ENCODE peak calls at places on chromosomes 12 and 14, in five cellular contexts. B, W, Y, H and S are unnamed samples.

GRCh38 chr12:30980886-30981662 is 54.5 kb downstream of the TSPAN11 start:
- DNase-seq in B (no peak), W (no peak), Y (no peak), H (no peak), S (no peak)

GRCh38 chr12:93441111-93441616 is 583 bp downstream of the UBE2N start:
- DNase-seq in B (no peak), W (no peak), Y (peak), H (peak), S (no peak)

GRCh38 chr14:51806026-51806590 is 54.3 kb upstream of the GNG2 start:
- DNase-seq in B (no peak), W (no peak), Y (no peak), H (no peak), S (no peak)

GRCh38 chr12:570237-570925 is 92.9 kb downstream of the NINJ2 start:
- DNase-seq in B (peak), W (no peak), Y (no peak), H (peak), S (no peak)

GRCh38 chr12:57983150-57983857 is 41.9 kb downstream of the ATP23 start:
- DNase-seq in B (no peak), W (peak), Y (no peak), H (no peak), S (no peak)

GRCh38 chr12:108938247-108938924 is 58.5 kb downstream of the DAO start:
- DNase-seq in B (no peak), W (no peak), Y (no peak), H (no peak), S (no peak)

GRCh38 chr14:103416916-103417315 is 31.7 kb downstream of the MARK3 start:
- DNase-seq in B (no peak), W (no peak), Y (no peak), H (no peak), S (no peak)

GRCh38 chr14:96797943-96798349 is 764 bp downstream of the VRK1 start:
- DNase-seq in B (no peak), W (no peak), Y (no peak), H (no peak), S (no peak)

GRCh38 chr12:78085562-78086182 is 255.0 kb downstream of the NAV3 start:
- DNase-seq in B (no peak), W (no peak), Y (no peak), H (no peak), S (no peak)

GRCh38 chr12:70691018-70691672 is 53.9 kb upstream of the PTPRB start:
- DNase-seq in B (no peak), W (peak), Y (no peak), H (no peak), S (no peak)

GRCh38 chr14:59292028-59292427 is 103.6 kb downstream of the DAAM1 start:
- DNase-seq in B (no peak), W (no peak), Y (no peak), H (no peak), S (no peak)

GRCh38 chr12:122987086-122987951 is 6.8 kb downstream of the ARL6IP4 start:
- DNase-seq in B (no peak), W (no peak), Y (no peak), H (no peak), S (no peak)

GRCh38 chr12:93173178-93173957 is 204.4 kb upstream of the NUDT4 start:
- DNase-seq in B (no peak), W (no peak), Y (no peak), H (no peak), S (no peak)

GRCh38 chr14:71206766-71207371 is 299.6 kb downstream of the PCNX1 start:
- DNase-seq in B (no peak), W (peak), Y (no peak), H (no peak), S (no peak)

GRCh38 chr14:94056579-94057308 is 24.3 kb downstream of the DDX24 start:
- DNase-seq in B (no peak), W (no peak), Y (no peak), H (no peak), S (no peak)

DNA sequence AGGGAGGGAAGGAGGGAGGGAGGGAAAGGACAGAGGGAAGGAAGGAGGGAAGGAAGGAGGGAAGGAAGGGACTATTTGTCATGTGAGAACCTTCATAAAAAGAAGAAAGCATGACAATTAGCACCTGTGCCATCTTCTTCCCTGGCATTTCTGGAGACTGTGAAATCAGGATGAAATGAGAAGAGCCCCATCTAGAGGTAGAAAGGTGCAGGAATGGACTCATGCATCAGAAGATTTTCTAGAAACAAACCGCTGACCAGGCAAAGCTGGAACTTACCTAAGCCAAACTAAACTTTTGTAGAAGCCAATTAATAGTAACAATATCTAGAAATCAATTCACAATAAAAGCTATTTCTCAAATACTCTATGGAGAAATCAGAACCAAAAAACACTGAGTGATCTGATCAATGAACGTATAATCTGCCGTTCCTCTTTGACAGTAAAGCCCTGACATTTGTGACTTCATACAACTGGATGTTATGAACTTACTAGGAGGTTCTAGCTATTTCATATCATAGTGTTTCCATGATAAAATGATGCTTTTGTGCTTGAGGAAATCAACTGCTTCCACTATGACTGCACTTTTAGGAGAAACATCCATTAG is 24.4 kb upstream of the CRACR2A start:
- DNase-seq in B (no peak), W (no peak), Y (no peak), H (no peak), S (no peak)
- TF ChIP-seq CTCF in B (peak), W (peak), Y (peak), H (peak), S (peak)

DNA sequence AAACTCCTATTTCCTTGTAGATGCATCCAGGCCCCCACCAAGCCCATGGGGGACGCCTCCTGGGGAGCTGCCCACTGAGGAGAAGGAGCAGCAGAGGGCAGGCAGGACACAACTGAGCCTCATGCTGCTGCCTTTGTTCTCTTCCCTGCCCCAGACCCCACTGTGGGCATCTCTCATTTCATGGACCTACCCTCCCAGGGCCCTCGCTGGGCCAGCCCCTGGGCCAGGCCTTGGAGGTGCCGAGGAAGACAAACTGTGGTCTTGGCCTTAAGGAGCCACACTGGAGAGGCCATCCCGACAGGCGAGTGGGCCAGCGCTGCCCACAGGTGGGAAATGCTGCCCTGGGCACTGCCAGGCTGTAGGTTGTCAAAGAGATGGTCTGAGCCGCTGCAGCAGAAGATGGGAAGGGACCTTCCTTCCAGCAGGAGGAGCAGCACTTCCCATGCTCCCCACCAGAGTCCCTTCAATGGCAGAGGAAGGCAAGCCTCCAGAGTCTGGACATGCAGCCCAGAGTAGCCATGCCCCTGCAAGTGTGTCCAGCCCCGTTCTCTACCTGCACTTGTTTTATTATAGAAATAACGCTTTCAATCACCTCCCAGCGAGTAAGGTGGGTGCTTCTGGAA is 147.4 kb downstream of the BCL11B start:
- DNase-seq in B (no peak), W (no peak), Y (no peak), H (no peak), S (no peak)
- TF ChIP-seq CTCF in B (no peak), W (no peak), Y (no peak), H (no peak), S (no peak)

GRCh38 chr14:44833376-44833775 is 128.4 kb downstream of the KLHL28 start:
- DNase-seq in B (no peak), W (no peak), Y (no peak), H (no peak), S (no peak)

GRCh38 chr14:44829021-44829420 is 132.7 kb downstream of the KLHL28 start:
- DNase-seq in B (no peak), W (no peak), Y (no peak), H (no peak), S (no peak)
- TF ChIP-seq CTCF in B (no peak), W (no peak), Y (no peak), H (no peak), S (no peak)

GRCh38 chr12:8593246-8593645 is 19.4 kb downstream of the AICDA start:
- DNase-seq in B (no peak), W (no peak), Y (no peak), H (no peak), S (no peak)

GRCh38 chr12:8594072-8594471 is 18.6 kb downstream of the AICDA start:
- DNase-seq in B (no peak), W (no peak), Y (no peak), H (no peak), S (no peak)

GRCh38 chr12:8589679-8590078 is 23.0 kb downstream of the AICDA start:
- DNase-seq in B (no peak), W (no peak), Y (no peak), H (no peak), S (no peak)

DNA sequence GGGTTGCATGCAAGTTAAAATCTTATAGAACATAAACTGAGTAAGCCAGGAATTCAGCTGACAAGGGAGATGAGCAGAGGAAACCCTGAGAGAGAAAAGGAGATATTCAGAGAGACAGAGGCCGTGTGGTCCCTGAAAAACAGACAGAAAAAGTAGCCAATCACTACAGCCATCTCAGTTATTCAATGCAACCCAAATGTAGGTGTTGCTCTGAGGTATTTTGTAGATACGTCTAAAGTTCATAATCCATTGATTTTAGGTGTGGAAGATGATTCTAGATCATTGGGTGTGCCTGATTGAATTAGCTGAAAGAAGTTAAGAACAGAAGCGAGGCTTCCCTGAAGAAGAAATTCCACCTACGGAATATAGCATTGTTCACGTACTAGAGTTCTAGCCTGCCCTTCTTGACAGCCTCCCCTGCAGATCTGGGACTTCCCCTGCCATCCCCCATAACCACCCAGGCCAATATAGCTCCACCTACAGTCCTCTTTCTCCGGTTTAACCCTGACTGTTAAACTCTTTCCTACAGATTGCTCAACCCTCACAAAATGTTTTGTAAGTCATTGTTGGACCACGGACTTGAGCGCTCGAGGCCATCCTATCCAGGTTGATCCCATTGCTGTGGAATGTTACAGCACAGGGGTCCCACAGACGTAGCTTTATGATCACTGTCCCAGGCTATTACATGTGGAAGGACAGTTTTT is 21.7 kb downstream of the AICDA start:
- DNase-seq in B (no peak), W (no peak), Y (no peak), H (no peak), S (no peak)
- TF ChIP-seq CTCF in B (no peak), W (no peak), Y (no peak), H (no peak), S (no peak)

GRCh38 chr12:54526800-54527630 is 22.4 kb upstream of the PDE1B start:
- DNase-seq in B (no peak), W (peak), Y (peak), H (peak), S (no peak)
- TF ChIP-seq CTCF in B (peak), W (peak), Y (peak), H (peak), S (peak)

GRCh38 chr14:74018704-74019407 is at the start of the genes BBOF1 and ENTPD5:
- DNase-seq in B (peak), W (no peak), Y (peak), H (peak), S (peak)
- TF ChIP-seq CTCF in B (no peak), W (no peak), Y (no peak), H (no peak), S (no peak)

DNA sequence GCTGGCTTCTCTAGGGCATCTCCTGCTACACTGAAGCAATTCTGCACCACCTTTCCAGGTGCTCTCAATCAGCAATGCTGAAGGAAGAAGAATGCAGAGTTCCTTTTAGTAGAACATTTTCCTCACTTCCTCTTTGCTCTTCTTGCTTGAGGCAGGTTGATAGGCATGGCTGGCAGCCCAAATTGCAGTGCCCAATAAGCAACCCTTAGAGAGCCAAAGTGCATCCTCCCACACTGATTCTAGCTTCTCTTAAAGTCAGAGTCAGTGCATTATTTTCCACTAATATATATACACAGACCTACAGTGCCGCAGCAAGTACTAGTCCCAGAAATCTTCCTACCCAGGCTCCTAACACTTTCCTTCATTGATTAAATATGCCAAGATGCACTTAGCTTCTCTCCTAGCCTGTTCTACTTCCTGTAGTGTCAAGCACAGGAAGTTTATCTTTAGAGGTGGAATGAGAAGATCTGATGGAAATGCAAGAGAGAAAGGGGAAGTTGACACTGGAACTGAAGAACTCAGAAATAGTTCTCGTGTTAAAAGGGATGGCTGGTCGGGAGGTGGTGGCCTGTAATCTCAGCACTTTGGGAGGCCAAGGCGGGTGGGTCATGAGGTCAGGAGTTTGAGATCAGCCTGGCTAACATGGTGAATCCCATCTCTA is 132.7 kb downstream of the SSPN start:
- DNase-seq in B (no peak), W (no peak), Y (no peak), H (no peak), S (no peak)
- TF ChIP-seq CTCF in B (no peak), W (no peak), Y (no peak), H (no peak), S (no peak)

GRCh38 chr12:56081393-56082347 is 1.7 kb downstream of the ERBB3 start:
- DNase-seq in B (no peak), W (no peak), Y (no peak), H (no peak), S (no peak)

GRCh38 chr12:56080556-56081138 is 682 bp downstream of the ERBB3 start:
- DNase-seq in B (no peak), W (no peak), Y (no peak), H (no peak), S (no peak)

GRCh38 chr12:56082967-56083366 is 3.0 kb downstream of the ERBB3 start:
- DNase-seq in B (no peak), W (no peak), Y (no peak), H (no peak), S (no peak)

GRCh38 chr12:56079729-56080555 is at the start of gene ERBB3:
- DNase-seq in B (peak), W (peak), Y (peak), H (peak), S (peak)

GRCh38 chr12:56082382-56082781 is 2.4 kb downstream of the ERBB3 start:
- DNase-seq in B (no peak), W (no peak), Y (no peak), H (no peak), S (no peak)
- TF ChIP-seq CTCF in B (no peak), W (no peak), Y (no peak), H (no peak), S (no peak)

GRCh38 chr12:24661657-24662096 is 287.2 kb downstream of the BCAT1 start:
- DNase-seq in B (no peak), W (no peak), Y (no peak), H (peak), S (no peak)
- TF ChIP-seq CTCF in B (no peak), W (no peak), Y (no peak), H (no peak), S (no peak)

GRCh38 chr14:33676135-33676566 is 274.7 kb downstream of the EGLN3 start:
- DNase-seq in B (no peak), W (no peak), Y (no peak), H (no peak), S (no peak)
- TF ChIP-seq CTCF in B (no peak), W (peak), Y (no peak), H (peak), S (peak)